ENCODE peak calls at places on chromosomes 6 and 20, in six cellular contexts. U is left lung, X is aorta, R is tibial artery, D is WERI-Rb-1, G is mammary epithelial cell. O is an unnamed sample. For H3K27me3 and H3K9me3, the result is how much of the 10 kb centered on the place peaks cover.

GRCh38 chr20:9031951-9032350 is 36.9 kb upstream of the PLCB4 start:
- DNase-seq in U (no peak), X (no peak), R (no peak), D (no peak), G (no peak), O (no peak)

GRCh38 chr6:37175332-37176267 is 5.6 kb downstream of the PIM1 start:
- DNase-seq in U (no peak), X (no peak), R (no peak), D (no peak), G (no peak), O (no peak)

GRCh38 chr6:25402125-25402524 is 123.0 kb downstream of the CARMIL1 start:
- DNase-seq in U (no peak), X (no peak), R (no peak), D (no peak), G (no peak), O (no peak)

GRCh38 chr6:7051780-7052440 is 55.9 kb upstream of the RREB1 start:
- DNase-seq in U (peak), X (peak), R (no peak), D (peak), G (no peak), O (no peak)

GRCh38 chr6:122800906-122801305 is 11.8 kb downstream of the SMPDL3A start:
- DNase-seq in U (no peak), X (no peak), R (no peak), D (no peak), G (no peak), O (no peak)

GRCh38 chr6:149544646-149545257 is 1.1 kb downstream of the PPIL4 start:
- DNase-seq in U (no peak), X (no peak), R (no peak), D (no peak), G (peak), O (no peak)

GRCh38 chr6:135535989-135536414 is 38.5 kb upstream of the AHI1 start:
- DNase-seq in U (no peak), X (no peak), R (no peak), D (no peak), G (peak), O (no peak)

GRCh38 chr6:16045238-16045637 is 83.6 kb upstream of the MYLIP start:
- DNase-seq in U (no peak), X (no peak), R (no peak), D (no peak), G (peak), O (no peak)

GRCh38 chr20:63218701-63219446 is 2.9 kb upstream of the YTHDF1 start:
- DNase-seq in U (no peak), X (no peak), R (no peak), D (no peak), G (no peak), O (peak)

GRCh38 chr6:90219168-90219985 is 77.3 kb downstream of the BACH2 start:
- DNase-seq in U (no peak), X (no peak), R (no peak), D (peak), G (no peak), O (no peak)

GRCh38 chr6:79671605-79672266 is 40.6 kb downstream of the SH3BGRL2 start:
- DNase-seq in U (peak), X (no peak), R (no peak), D (no peak), G (peak), O (peak)
- H3K27me3 ChIP-seq in U (under half), X (under half), R (under half), D (under half), G (under half), O (under half)

GRCh38 chr6:27452496-27452897 is 20.4 kb downstream of the ZNF184 start:
- DNase-seq in U (no peak), X (no peak), R (no peak), D (no peak), G (no peak), O (no peak)

GRCh38 chr6:27448456-27448855 is 24.4 kb downstream of the ZNF184 start:
- DNase-seq in U (no peak), X (no peak), R (no peak), D (no peak), G (no peak), O (no peak)

GRCh38 chr6:27451660-27452390 is 21.1 kb downstream of the ZNF184 start:
- DNase-seq in U (no peak), X (no peak), R (no peak), D (no peak), G (no peak), O (no peak)
- H3K9me3 ChIP-seq in U (under half), X (under half), R (half or more), D (half or more), G (half or more), O (under half)

DNA sequence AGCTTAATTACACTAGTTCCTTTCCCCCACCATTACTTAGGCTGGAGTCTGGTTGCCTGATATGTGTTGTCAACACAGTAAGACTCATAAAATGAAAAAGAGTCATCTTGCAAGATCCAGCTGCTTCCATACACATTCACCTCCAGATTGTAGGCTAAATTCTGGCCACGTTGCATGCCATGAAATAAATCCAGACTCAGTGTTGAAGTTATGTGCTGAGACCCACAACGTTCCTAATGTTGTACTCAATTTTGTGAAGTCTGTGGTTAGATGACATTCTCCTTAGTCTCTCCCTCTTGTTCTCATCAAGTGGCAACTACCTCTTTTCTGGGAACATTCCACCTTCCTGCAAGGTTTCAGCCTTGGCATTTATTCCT is 212.3 kb downstream of the LMBRD1 start:
- DNase-seq in U (no peak), X (no peak), R (no peak), D (no peak), G (no peak), O (no peak)
- H3K4me3 ChIP-seq in U (no peak), X (no peak), R (no peak), D (no peak), G (no peak), O (no peak)

DNA sequence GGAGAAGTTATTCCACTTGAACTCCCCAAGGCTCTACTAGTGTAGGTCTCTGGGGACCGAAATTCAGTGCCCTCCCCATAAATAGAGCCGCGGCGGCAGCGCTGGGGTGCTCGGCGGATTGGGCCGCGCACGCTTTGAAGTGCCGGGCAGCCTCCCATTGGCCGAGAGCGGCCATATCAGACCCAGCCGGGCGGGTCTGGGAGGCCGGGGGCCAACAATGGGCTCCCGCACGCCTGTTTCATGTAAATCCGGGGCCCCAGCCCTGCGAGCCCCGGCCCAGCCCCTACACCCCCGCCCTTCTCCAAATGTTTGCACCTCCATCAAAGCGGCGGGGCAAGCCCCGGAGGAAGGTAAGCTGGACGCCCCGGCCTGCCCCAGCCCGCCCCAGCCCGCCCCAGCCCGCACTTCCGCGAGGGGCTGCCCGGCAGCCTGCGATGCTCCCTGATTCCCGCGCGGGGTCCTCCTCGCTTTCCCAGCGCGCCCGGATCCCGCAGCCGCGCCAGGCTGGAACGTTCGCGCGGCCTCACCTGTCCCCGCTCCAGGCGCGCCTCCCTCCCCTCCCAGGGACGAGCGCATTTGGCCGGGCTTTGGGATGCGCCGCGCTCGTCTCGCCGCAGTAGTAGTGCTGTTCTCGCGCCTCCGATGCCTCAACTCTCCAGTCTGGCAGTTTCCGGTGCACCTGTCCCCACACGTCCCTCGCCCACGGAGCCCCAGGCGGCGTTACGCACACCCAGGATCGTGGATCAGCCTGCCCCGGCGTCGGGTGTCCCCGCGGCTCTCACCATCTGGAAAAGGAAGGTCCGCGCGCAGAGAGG is at the start of gene TBXT:
- DNase-seq in U (no peak), X (no peak), R (no peak), D (peak), G (peak), O (no peak)
- H3K27me3 ChIP-seq in U (half or more), X (under half), R (under half), D (under half), G (under half), O (half or more)

GRCh38 chr20:59743308-59743707 is 139.0 kb downstream of the PHACTR3 start:
- DNase-seq in U (no peak), X (no peak), R (no peak), D (no peak), G (no peak), O (no peak)

GRCh38 chr20:59742351-59743095 is 138.2 kb downstream of the PHACTR3 start:
- DNase-seq in U (no peak), X (no peak), R (no peak), D (no peak), G (no peak), O (no peak)

GRCh38 chr20:59741073-59741472 is 136.7 kb downstream of the PHACTR3 start:
- DNase-seq in U (no peak), X (no peak), R (no peak), D (no peak), G (no peak), O (peak)

GRCh38 chr20:59738851-59739250 is 134.5 kb downstream of the PHACTR3 start:
- DNase-seq in U (peak), X (peak), R (no peak), D (no peak), G (no peak), O (peak)

DNA sequence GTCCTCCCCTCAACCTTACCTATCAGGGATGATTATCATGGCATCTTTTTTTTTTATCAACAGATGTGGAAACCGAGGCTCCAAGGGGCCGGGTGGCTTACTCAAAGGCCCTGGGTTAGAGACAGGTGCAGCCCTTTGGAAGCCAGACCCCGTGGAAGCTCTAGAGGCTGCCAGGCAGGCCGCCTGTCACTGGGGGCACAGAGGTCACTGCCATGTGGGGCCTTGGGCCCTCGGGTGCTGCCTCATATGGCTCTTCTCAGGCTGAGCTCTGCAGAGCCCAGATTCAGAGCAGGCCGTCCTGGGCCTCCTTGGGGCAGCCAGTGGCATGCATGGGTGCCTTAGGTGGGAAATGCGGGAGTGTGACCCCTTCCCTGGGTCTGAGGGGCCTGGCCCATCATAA is 136.3 kb downstream of the PHACTR3 start:
- DNase-seq in U (no peak), X (peak), R (no peak), D (no peak), G (no peak), O (no peak)
- H3K9me3 ChIP-seq in U (under half), X (under half), R (under half), D (under half), G (under half), O (under half)

GRCh38 chr20:36538026-36538764 is 3.1 kb upstream of the MYL9 start:
- DNase-seq in U (no peak), X (peak), R (peak), D (no peak), G (no peak), O (no peak)

GRCh38 chr20:36542019-36542488 is 735 bp downstream of the MYL9 start:
- DNase-seq in U (no peak), X (peak), R (peak), D (peak), G (no peak), O (peak)

GRCh38 chr20:36542516-36543186 is 1.3 kb downstream of the MYL9 start:
- DNase-seq in U (no peak), X (peak), R (no peak), D (no peak), G (no peak), O (no peak)

GRCh38 chr20:36541227-36542018 is at the start of gene MYL9:
- DNase-seq in U (peak), X (peak), R (peak), D (no peak), G (no peak), O (peak)

DNA sequence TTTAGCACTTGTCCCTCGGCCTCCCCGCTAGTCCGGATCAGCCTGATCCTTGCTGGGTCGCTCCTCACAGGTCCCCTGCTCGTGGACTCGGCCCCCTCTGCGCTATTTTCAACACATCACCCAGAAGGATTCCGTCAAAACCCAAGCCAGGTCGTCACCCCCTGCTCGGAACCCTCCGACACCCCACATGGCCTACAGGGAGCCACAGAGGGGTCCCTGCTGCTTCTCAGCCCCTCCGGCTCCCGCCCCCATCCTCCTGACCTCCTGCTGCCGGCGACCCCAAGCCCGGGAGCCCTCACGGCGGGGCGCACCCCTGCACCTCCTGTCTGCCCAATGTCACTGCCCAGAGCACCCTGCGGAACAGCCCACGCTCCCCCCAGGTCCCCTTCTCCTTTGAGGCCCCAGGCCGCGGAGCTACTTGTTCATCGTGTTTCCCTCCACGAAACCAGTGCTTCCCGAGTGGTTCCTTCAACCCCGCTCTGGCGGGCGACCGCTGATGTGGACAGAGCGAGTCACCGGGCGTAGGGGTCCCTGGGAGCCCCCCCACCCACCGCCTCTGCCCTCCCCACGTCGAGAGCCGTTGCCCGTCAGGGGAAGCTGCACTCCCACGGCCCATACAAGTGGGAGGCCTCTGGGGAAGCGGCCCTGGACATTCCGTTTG is 638 bp upstream of the MYL9 start:
- DNase-seq in U (no peak), X (peak), R (peak), D (no peak), G (no peak), O (peak)
- H3K4me3 ChIP-seq in U (peak), X (peak), R (peak), D (no peak), G (peak), O (peak)

DNA sequence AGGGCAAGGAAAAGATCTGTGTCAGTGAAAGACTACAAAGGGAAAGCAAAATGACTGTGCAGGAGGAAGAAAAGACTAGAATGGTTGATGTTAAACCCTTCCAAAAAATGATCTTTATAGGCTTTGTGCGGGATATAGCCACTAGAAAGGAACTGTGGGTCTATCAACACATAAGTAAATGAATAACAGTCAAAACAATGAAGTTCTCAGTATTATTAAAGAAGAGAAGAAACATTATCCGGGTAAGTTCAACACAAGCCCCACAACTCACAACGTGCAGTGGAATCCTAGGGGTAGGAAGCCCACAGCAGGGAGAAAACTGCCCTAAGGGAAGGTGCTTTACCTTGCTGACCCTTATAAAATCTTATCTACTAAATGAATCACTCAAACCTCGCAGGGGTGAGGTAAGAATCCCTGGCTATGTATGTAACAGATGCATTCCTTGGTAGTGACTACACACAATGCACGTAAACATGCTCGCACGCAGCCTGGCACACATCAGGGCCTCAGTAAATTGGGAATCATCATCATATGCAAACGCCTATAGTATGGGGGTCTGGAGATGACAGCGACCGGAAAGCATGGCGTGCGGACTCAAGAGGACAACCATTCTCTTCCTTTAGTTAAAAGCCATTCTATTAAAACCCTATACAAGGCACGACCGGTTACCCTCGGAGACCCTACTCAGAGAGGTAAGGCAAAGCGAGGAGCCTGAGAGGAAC is 11.3 kb downstream of the TFAP2A start:
- DNase-seq in U (no peak), X (no peak), R (no peak), D (no peak), G (peak), O (peak)
- H3K27me3 ChIP-seq in U (half or more), X (under half), R (under half), D (under half), G (under half), O (under half)

O was measured in RWPE2.